ENCODE peak calls at places on chromosomes 16 and 17, in five cellular contexts. F, G, P, C and R are unnamed samples.

GRCh38 chr17:15377608-15378007 is 36.2 kb upstream of the TEKT3 start:
- DNase-seq in C (no peak), F (no peak), G (no peak), P (no peak), R (peak)

GRCh38 chr16:55329791-55330190 is 5.8 kb downstream of the IRX6 start:
- DNase-seq in F (no peak), C (no peak), G (no peak), P (no peak), R (no peak)

GRCh38 chr17:77119668-77120301 is 21.0 kb upstream of the SEC14L1 start:
- DNase-seq in F (no peak), P (no peak), C (no peak), G (no peak), R (no peak)

GRCh38 chr17:68612923-68613292 is 11.7 kb upstream of the FAM20A start:
- DNase-seq in C (no peak), P (no peak), G (no peak), F (no peak), R (no peak)

GRCh38 chr16:64952177-64952576 is 169.7 kb downstream of the CDH11 start:
- DNase-seq in G (no peak), P (no peak), F (no peak), C (no peak), R (peak)

GRCh38 chr16:88965826-88966480 is 11.1 kb downstream of the CBFA2T3 start:
- DNase-seq in P (no peak), F (no peak), G (no peak), C (no peak), R (no peak)

GRCh38 chr17:68511254-68511670 is 968 bp upstream of the PRKAR1A start:
- DNase-seq in C (no peak), G (peak), P (no peak), F (no peak), R (no peak)

GRCh38 chr16:46857261-46857962 is 26.4 kb upstream of the C16orf87 start:
- DNase-seq in G (peak), F (no peak), C (no peak), P (peak), R (peak)

GRCh38 chr17:34715504-34715903 is 136.1 kb downstream of the TMEM132E start:
- DNase-seq in C (no peak), P (no peak), G (no peak), F (no peak), R (no peak)

GRCh38 chr17:47808830-47809480 is 12.6 kb downstream of the OSBPL7 start:
- DNase-seq in G (no peak), F (no peak), C (no peak), P (no peak), R (no peak)

GRCh38 chr16:78377312-78377711 is 277.9 kb downstream of the WWOX start:
- DNase-seq in G (no peak), F (no peak), C (no peak), P (no peak), R (no peak)

GRCh38 chr16:50324345-50324744 is 44.4 kb downstream of the BRD7 start:
- DNase-seq in G (no peak), F (no peak), C (no peak), P (no peak), R (no peak)

GRCh38 chr16:56933266-56933619 is 1.3 kb downstream of the HERPUD1 start:
- DNase-seq in G (no peak), P (no peak), F (no peak), C (no peak), R (no peak)

GRCh38 chr16:74730049-74730683 is 29.5 kb upstream of the MLKL start:
- DNase-seq in P (no peak), G (peak), F (no peak), C (no peak), R (no peak)

GRCh38 chr17:285751-286422 is 66.7 kb downstream of the RPH3AL start:
- DNase-seq in G (no peak), P (no peak), F (no peak), C (no peak), R (no peak)

GRCh38 chr17:56594528-56595418 is 1.3 kb downstream of the NOG start:
- DNase-seq in G (peak), P (no peak), F (peak), C (no peak), R (peak)

GRCh38 chr17:56597495-56597990 is 4.0 kb downstream of the NOG start:
- DNase-seq in F (peak), C (no peak), P (peak), G (no peak), R (peak)

GRCh38 chr17:56596741-56597494 is 3.4 kb downstream of the NOG start:
- DNase-seq in C (no peak), P (peak), F (peak), G (no peak), R (no peak)

GRCh38 chr17:56593741-56594527 is 435 bp downstream of the NOG start:
- DNase-seq in C (no peak), F (peak), G (peak), P (peak), R (peak)

GRCh38 chr17:56595831-56596740 is 2.6 kb downstream of the NOG start:
- DNase-seq in F (peak), C (no peak), P (peak), G (no peak), R (peak)
- TF ChIP-seq USF2 in F (peak), C (no peak), P (no peak), G (no peak), R (peak)

GRCh38 chr16:14308357-14308723 is 237.2 kb downstream of the MRTFB start:
- DNase-seq in P (no peak), C (no peak), G (no peak), F (no peak), R (no peak)

GRCh38 chr16:14309001-14309886 is 238.1 kb downstream of the MRTFB start:
- DNase-seq in F (peak), C (no peak), P (no peak), G (no peak), R (peak)

GRCh38 chr16:14306485-14307058 is 235.5 kb downstream of the MRTFB start:
- DNase-seq in G (no peak), P (no peak), C (no peak), F (no peak), R (no peak)

GRCh38 chr16:14307059-14307531 is 236.0 kb downstream of the MRTFB start:
- DNase-seq in C (no peak), G (no peak), F (peak), P (no peak), R (no peak)

DNA sequence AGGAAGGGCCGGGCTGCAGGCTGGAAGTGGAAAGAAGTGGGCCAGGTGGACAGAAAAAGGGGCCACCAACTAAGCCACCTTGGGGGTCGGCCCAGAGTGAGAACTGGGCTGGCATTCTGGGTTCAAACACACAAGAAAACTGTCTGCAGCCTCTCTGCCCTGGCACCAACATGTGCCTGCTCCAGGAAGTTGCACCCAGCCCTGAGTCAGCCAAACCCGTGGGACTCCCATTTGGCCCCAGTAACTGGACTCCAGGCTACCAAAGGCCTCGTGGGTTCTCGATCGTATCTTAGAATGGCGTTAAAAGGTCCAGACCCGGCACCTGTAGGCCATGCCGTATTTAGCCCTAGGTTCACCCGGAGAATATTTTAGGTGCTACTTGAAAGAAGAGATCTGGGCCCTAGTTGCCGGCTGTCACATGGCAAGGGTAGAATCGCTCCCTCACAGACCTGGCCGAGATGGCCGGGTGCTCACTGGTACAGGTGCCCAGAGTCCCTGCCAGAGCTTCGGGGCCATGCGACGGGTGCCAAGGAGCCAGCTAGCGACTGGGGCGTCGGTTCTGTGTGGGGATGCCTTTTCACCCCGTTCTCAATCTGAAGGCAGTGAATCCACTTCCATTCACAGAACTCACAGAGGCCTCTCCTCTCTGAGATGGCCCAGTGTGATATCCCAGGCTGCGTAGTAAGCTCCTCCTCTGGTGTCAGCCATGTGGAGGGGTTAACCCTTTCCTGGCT is 236.7 kb downstream of the MRTFB start:
- DNase-seq in C (no peak), F (no peak), G (no peak), P (peak), R (no peak)
- TF ChIP-seq USF2 in C (no peak), F (no peak), G (no peak), P (no peak), R (no peak)

DNA sequence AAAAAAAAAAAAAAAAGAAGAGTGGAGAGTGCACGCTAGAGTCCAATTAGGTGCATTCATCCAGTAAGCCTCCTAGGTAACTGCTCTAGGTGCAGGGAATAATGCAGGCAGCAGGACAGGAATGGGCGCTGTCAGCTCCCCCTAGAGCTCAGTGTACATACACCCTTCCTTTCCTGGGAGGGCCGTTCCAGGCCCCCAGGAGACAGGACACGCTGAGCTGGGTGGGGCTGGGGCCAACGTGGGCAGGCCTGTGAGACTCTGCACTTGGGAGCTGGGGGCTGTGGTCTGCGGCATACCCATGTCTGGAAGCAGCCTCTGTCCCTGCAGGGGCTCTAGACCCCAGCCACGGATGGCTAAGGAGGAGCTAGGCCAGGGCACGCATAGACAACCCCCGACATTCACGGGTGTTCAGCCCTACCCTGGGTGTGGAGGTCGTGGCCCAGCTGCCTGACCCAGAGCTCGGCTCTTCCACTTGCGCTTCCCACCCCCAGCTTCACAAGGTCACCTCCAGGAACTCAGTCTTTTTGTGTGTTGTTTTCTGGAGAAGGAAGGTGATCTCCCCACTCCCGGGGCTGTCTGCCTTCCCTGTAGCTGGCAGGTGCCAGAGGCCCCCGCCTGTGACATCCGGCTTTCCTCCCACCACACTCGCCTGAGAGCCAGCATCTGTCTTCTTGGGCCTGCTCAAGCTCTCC is 985 bp upstream of the ANTKMT start:
- DNase-seq in F (no peak), G (peak), P (peak), C (no peak), R (no peak)
- TF ChIP-seq USF2 in F (no peak), G (no peak), P (no peak), C (no peak), R (no peak)

GRCh38 chr17:70929226-70929625 is 759.9 kb downstream of the KCNJ2 start:
- DNase-seq in G (no peak), F (no peak), P (no peak), C (no peak), R (peak)

GRCh38 chr17:70936724-70937123 is 767.4 kb downstream of the KCNJ2 start:
- DNase-seq in F (no peak), G (no peak), P (no peak), C (no peak), R (no peak)

GRCh38 chr17:70938311-70938710 is 769.0 kb downstream of the KCNJ2 start:
- DNase-seq in G (no peak), P (no peak), F (no peak), C (no peak), R (no peak)

DNA sequence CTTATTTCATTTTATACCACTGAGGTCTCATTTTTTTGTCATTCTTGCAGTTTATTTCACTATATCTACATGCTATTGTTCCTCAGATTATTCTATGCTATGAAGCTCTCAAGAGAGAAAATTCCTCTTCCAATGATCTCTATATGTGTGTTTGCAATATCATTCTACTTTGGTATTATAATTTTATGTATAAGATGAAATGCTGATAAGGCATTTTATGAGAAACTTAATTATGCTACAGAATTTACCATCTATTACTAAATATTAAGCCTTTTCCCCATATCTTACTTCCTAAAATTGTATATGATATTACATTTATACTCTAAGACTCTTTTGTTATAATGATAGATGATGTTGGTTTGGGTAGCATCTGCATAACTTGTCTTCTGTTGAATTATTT is 765.5 kb downstream of the KCNJ2 start:
- DNase-seq in C (no peak), F (no peak), P (no peak), G (no peak), R (no peak)
- TF ChIP-seq USF2 in C (no peak), F (no peak), P (no peak), G (no peak), R (no peak)